ENCODE peak calls at places on chromosome 18, in six cellular contexts. O is stimulated activated CD8-positive, alpha-beta memory T cell treated with anti-CD3 and anti-CD28 coated beads, Interleukin-2, amount 100 ng/mL, for 48 hours; Y is cardiac muscle cell; K is foreskin melanocyte; A is activated CD8-positive, alpha-beta T cell treated with anti-CD3 and anti-CD28 coated beads, Interleukin-2, amount 10 ng/mL, durations not matched to agents 7 days and 5 days; E is Peyer's patch. H is an unnamed sample.

GRCh38 chr18:58309099-58309498 is 265.1 kb downstream of the NEDD4L start:
- DNase-seq in O (no peak), Y (no peak), K (no peak), A (no peak), E (no peak), H (no peak)

GRCh38 chr18:45935591-45936335 is 31.4 kb downstream of the EPG5 start:
- DNase-seq in O (no peak), Y (peak; percentile 65), K (no peak), A (no peak), E (no peak), H (no peak)

GRCh38 chr18:12307251-12307736 is 747 bp upstream of the TUBB6 start:
- DNase-seq in O (no peak), Y (peak; percentile 80), K (peak; percentile 61), A (no peak), E (peak; percentile 67), H (no peak)

GRCh38 chr18:35267809-35268208 is 22.2 kb downstream of the ZSCAN30 start:
- DNase-seq in O (no peak), Y (no peak), K (no peak), A (no peak), E (peak; percentile 69), H (no peak)

GRCh38 chr18:51009071-51009470 is 20.9 kb upstream of the SMAD4 start:
- DNase-seq in O (no peak), Y (no peak), K (no peak), A (no peak), E (no peak), H (no peak)

GRCh38 chr18:62354171-62354570 is 29.1 kb downstream of the TNFRSF11A start:
- DNase-seq in O (no peak), Y (no peak), K (no peak), A (no peak), E (no peak), H (no peak)

GRCh38 chr18:45844938-45845337 is 19.5 kb downstream of the SIGLEC15 start:
- DNase-seq in O (no peak), Y (no peak), K (no peak), A (no peak), E (no peak), H (no peak)

GRCh38 chr18:54388203-54389142 is 30.8 kb downstream of the C18orf54 start:
- DNase-seq in O (peak; percentile 6), Y (peak; percentile 91), K (peak; percentile 19), A (peak; percentile 61), E (peak; percentile 52), H (peak; percentile 25)

GRCh38 chr18:72410399-72410798 is 133.7 kb downstream of the CBLN2 start:
- DNase-seq in O (no peak), Y (no peak), K (no peak), A (no peak), E (no peak), H (no peak)

GRCh38 chr18:43271593-43272432 is 5.5 kb downstream of the SYT4 start:
- DNase-seq in O (no peak), Y (peak; percentile 77), K (peak; percentile 37), A (peak; percentile 42), E (peak; percentile 46), H (peak; percentile 46)

GRCh38 chr18:79961527-79962291 is 2.7 kb upstream of the HSBP1L1 start:
- DNase-seq in O (no peak), Y (no peak), K (no peak), A (no peak), E (no peak), H (no peak)

GRCh38 chr18:62485684-62486083 is 37.1 kb upstream of the ZCCHC2 start:
- DNase-seq in O (no peak), Y (peak; percentile 81), K (peak; percentile 42), A (no peak), E (peak; percentile 66), H (peak; percentile 37)

GRCh38 chr18:79944126-79944731 is 7.2 kb downstream of the SLC66A2 start:
- DNase-seq in O (no peak), Y (peak; percentile 65), K (no peak), A (peak; percentile 55), E (peak; percentile 41), H (no peak)

H was measured in SK-MEL-5.